ENCODE peak calls at places on chromosomes 2 and 18, in six cellular contexts. One of them, this sample, is unnamed.

GRCh38 chr2:238462782-238463396 is 36.2 kb downstream of the ASB1 start:
- DNase-seq in lower leg skin: no peak
- DNase-seq in A549: peak
- DNase-seq in Peyer's patch: no peak
- DNase-seq in HCT116: peak
- DNase-seq in stomach: no peak
- DNase-seq in this sample: no peak

GRCh38 chr2:178190938-178191910 is 3.1 kb upstream of the OSBPL6 start:
- DNase-seq in lower leg skin: no peak
- DNase-seq in A549: peak
- DNase-seq in Peyer's patch: no peak
- DNase-seq in HCT116: no peak
- DNase-seq in stomach: no peak
- DNase-seq in this sample: no peak

GRCh38 chr2:43130548-43130875 is 95.9 kb downstream of the ZFP36L2 start:
- DNase-seq in lower leg skin: no peak
- DNase-seq in A549: no peak
- DNase-seq in Peyer's patch: peak
- DNase-seq in HCT116: no peak
- DNase-seq in stomach: no peak
- DNase-seq in this sample: no peak

GRCh38 chr18:58196164-58196563 is 152.1 kb downstream of the NEDD4L start:
- DNase-seq in lower leg skin: no peak
- DNase-seq in A549: no peak
- DNase-seq in Peyer's patch: no peak
- DNase-seq in HCT116: no peak
- DNase-seq in stomach: no peak
- DNase-seq in this sample: no peak

GRCh38 chr2:122670932-122671331 is 915.5 kb downstream of the TSN start:
- DNase-seq in lower leg skin: no peak
- DNase-seq in A549: no peak
- DNase-seq in Peyer's patch: no peak
- DNase-seq in HCT116: no peak
- DNase-seq in stomach: no peak
- DNase-seq in this sample: no peak

GRCh38 chr18:62554083-62554815 is 31.4 kb downstream of the ZCCHC2 start:
- DNase-seq in lower leg skin: no peak
- DNase-seq in A549: no peak
- DNase-seq in Peyer's patch: no peak
- DNase-seq in HCT116: no peak
- DNase-seq in stomach: no peak
- DNase-seq in this sample: no peak

GRCh38 chr2:167992258-167992657 is 255.1 kb downstream of the STK39 start:
- DNase-seq in lower leg skin: no peak
- DNase-seq in A549: no peak
- DNase-seq in Peyer's patch: no peak
- DNase-seq in HCT116: no peak
- DNase-seq in stomach: no peak
- DNase-seq in this sample: no peak

GRCh38 chr2:45267062-45267702 is 257.9 kb upstream of the SIX2 start:
- DNase-seq in lower leg skin: no peak
- DNase-seq in A549: no peak
- DNase-seq in Peyer's patch: no peak
- DNase-seq in HCT116: no peak
- DNase-seq in stomach: peak
- DNase-seq in this sample: no peak

GRCh38 chr18:62881509-62882016 is 166.2 kb downstream of the PHLPP1 start:
- DNase-seq in lower leg skin: peak
- DNase-seq in A549: peak
- DNase-seq in Peyer's patch: no peak
- DNase-seq in HCT116: peak
- DNase-seq in stomach: no peak
- DNase-seq in this sample: no peak

GRCh38 chr2:47254464-47254863 is 99.4 kb upstream of the STPG4 start:
- DNase-seq in lower leg skin: no peak
- DNase-seq in A549: no peak
- DNase-seq in Peyer's patch: no peak
- DNase-seq in HCT116: no peak
- DNase-seq in stomach: no peak
- DNase-seq in this sample: no peak

GRCh38 chr2:215601990-215602721 is 166.3 kb upstream of the FN1 start:
- DNase-seq in lower leg skin: no peak
- DNase-seq in A549: no peak
- DNase-seq in Peyer's patch: no peak
- DNase-seq in HCT116: no peak
- DNase-seq in stomach: no peak
- DNase-seq in this sample: no peak

GRCh38 chr2:25481381-25482310 is 139.9 kb upstream of the DNMT3A start:
- DNase-seq in lower leg skin: no peak
- DNase-seq in A549: no peak
- DNase-seq in Peyer's patch: no peak
- DNase-seq in HCT116: no peak
- DNase-seq in stomach: no peak
- DNase-seq in this sample: no peak

GRCh38 chr2:38907743-38908562 is 18.3 kb downstream of the ARHGEF33 start:
- DNase-seq in lower leg skin: no peak
- DNase-seq in A549: no peak
- DNase-seq in Peyer's patch: no peak
- DNase-seq in HCT116: no peak
- DNase-seq in stomach: no peak
- DNase-seq in this sample: no peak

GRCh38 chr2:222568866-222569265 is 87.0 kb downstream of the FARSB start:
- DNase-seq in lower leg skin: no peak
- DNase-seq in A549: no peak
- DNase-seq in Peyer's patch: no peak
- DNase-seq in HCT116: no peak
- DNase-seq in stomach: no peak
- DNase-seq in this sample: no peak

GRCh38 chr2:189109921-189110397 is 69.6 kb downstream of the COL5A2 start:
- DNase-seq in lower leg skin: no peak
- DNase-seq in A549: no peak
- DNase-seq in Peyer's patch: no peak
- DNase-seq in HCT116: peak
- DNase-seq in stomach: no peak
- DNase-seq in this sample: no peak

GRCh38 chr2:62577994-62578836 is 72.2 kb upstream of the TMEM17 start:
- DNase-seq in lower leg skin: no peak
- DNase-seq in A549: peak
- DNase-seq in Peyer's patch: no peak
- DNase-seq in HCT116: peak
- DNase-seq in stomach: no peak
- DNase-seq in this sample: no peak

GRCh38 chr2:72159211-72159610 is 11.5 kb upstream of the CYP26B1 start:
- DNase-seq in lower leg skin: no peak
- DNase-seq in A549: no peak
- DNase-seq in Peyer's patch: no peak
- DNase-seq in HCT116: no peak
- DNase-seq in stomach: no peak
- DNase-seq in this sample: peak
- H3K4me3 ChIP-seq in lower leg skin: no peak
- H3K4me3 ChIP-seq in A549: no peak
- H3K4me3 ChIP-seq in Peyer's patch: no peak
- H3K4me3 ChIP-seq in HCT116: no peak
- H3K4me3 ChIP-seq in stomach: no peak
- H3K4me3 ChIP-seq in this sample: no peak

GRCh38 chr2:101153811-101154210 is 2.6 kb upstream of the TBC1D8 start:
- DNase-seq in lower leg skin: no peak
- DNase-seq in A549: no peak
- DNase-seq in Peyer's patch: no peak
- DNase-seq in HCT116: no peak
- DNase-seq in stomach: no peak
- DNase-seq in this sample: no peak

GRCh38 chr2:101151141-101151858 is at the start of gene TBC1D8:
- DNase-seq in lower leg skin: peak
- DNase-seq in A549: peak
- DNase-seq in Peyer's patch: peak
- DNase-seq in HCT116: peak
- DNase-seq in stomach: peak
- DNase-seq in this sample: no peak

GRCh38 chr2:101151859-101152194 is 645 bp upstream of the TBC1D8 start:
- DNase-seq in lower leg skin: no peak
- DNase-seq in A549: no peak
- DNase-seq in Peyer's patch: peak
- DNase-seq in HCT116: no peak
- DNase-seq in stomach: no peak
- DNase-seq in this sample: no peak

GRCh38 chr2:101153077-101153707 is 2.0 kb upstream of the TBC1D8 start:
- DNase-seq in lower leg skin: no peak
- DNase-seq in A549: no peak
- DNase-seq in Peyer's patch: no peak
- DNase-seq in HCT116: no peak
- DNase-seq in stomach: no peak
- DNase-seq in this sample: no peak

DNA sequence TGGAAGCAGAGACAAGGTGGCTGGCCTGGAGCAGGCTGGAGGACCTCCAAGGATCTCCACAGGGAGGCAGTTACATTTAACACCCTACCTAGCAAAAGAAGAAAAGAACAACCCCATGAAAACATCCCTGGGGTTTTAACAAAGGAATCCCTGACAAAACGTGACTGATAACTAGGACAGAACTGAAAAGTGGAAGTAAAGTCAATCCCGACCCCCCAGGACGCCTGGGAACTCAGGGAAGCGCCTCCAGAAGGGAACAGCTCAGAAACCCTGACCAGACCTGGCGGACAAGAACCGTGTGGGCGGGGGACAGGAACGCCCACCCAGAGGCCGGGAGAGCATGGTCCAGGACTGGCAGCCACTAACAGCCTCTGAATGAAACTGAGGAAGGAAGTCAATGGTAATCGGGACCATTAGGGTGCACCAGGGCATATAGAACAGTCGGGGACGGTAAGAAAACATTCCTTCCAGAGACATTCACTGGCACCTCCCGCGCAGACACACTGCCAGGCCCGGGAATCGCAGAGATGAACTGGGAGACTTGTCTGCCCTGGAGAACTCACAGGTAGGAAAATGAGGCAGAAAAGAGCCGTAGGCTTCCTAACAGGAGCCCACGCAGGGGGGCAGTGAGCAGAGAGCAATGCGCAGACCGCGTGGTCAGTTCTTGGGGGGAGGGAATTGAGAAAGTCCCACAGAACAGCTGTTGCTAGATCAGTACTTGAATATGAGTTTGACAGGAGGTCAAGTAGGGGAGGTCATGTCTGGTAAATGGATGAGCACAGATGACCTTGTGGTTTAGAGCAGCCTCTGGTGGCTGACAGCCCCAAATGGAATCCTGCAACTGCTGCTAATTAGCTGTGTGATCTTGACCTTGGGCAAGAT is 1.3 kb upstream of the TBC1D8 start:
- DNase-seq in lower leg skin: peak
- DNase-seq in A549: peak
- DNase-seq in Peyer's patch: peak
- DNase-seq in HCT116: peak
- DNase-seq in stomach: peak
- DNase-seq in this sample: no peak
- TF ChIP-seq POLR2A in lower leg skin: no peak
- TF ChIP-seq POLR2A in A549: no peak
- TF ChIP-seq POLR2A in Peyer's patch: no peak
- TF ChIP-seq POLR2A in HCT116: no peak
- TF ChIP-seq POLR2A in stomach: no peak
- TF ChIP-seq POLR2A in this sample: no peak

GRCh38 chr2:240956935-240957655 is 41.3 kb upstream of the SNED1 start:
- DNase-seq in lower leg skin: peak
- DNase-seq in A549: no peak
- DNase-seq in Peyer's patch: peak
- DNase-seq in HCT116: no peak
- DNase-seq in stomach: peak
- DNase-seq in this sample: no peak

GRCh38 chr2:240959214-240959940 is 39.0 kb upstream of the SNED1 start:
- DNase-seq in lower leg skin: peak
- DNase-seq in A549: no peak
- DNase-seq in Peyer's patch: peak
- DNase-seq in HCT116: no peak
- DNase-seq in stomach: peak
- DNase-seq in this sample: no peak

GRCh38 chr2:240959941-240960308 is 38.5 kb upstream of the SNED1 start:
- DNase-seq in lower leg skin: peak
- DNase-seq in A549: no peak
- DNase-seq in Peyer's patch: peak
- DNase-seq in HCT116: no peak
- DNase-seq in stomach: peak
- DNase-seq in this sample: no peak

GRCh38 chr2:240957656-240958365 is 40.6 kb upstream of the SNED1 start:
- DNase-seq in lower leg skin: peak
- DNase-seq in A549: no peak
- DNase-seq in Peyer's patch: peak
- DNase-seq in HCT116: no peak
- DNase-seq in stomach: peak
- DNase-seq in this sample: no peak

DNA sequence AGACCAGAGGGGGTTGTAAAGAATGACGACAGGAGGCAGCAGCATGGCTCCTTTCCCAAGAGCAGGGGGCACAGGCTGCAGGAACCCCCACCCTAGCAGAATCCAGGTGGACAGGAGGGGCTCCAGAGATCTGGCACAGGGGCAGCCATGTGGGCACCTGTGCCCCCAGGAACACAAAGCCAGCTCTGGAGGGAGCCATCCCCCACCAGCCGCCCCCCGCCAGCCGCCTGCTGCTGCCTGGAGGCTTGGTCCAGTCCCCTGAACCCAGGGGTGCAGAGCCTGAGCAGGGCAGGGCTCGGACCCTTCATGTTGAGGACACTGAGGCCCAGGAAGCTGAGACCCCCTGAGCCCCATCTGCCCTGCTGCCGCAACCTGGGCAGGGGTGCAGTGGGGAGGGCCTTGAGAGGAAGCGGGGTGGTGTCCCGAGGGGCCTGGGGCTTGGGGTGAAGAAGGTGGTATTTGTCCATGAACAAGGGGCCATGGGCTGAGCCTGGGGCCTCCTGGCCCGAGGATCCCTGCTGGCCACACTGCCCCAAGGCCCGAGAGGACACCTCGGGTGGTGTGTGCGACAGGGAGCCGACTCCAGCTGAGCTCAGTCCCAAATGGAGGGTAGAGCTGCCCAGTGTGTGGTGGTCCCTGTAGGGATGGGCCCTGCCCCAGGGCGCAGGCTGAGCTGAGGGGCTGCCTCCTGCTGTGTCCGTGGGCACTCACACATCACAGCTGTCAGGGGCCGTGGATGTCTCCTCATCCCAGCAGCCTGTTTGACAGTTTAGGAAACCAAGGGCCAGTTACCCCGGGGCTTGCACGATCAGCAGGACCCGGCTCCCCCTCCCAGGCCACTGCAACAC is 39.8 kb upstream of the SNED1 start:
- DNase-seq in lower leg skin: peak
- DNase-seq in A549: no peak
- DNase-seq in Peyer's patch: peak
- DNase-seq in HCT116: no peak
- DNase-seq in stomach: peak
- DNase-seq in this sample: no peak
- H3K4me3 ChIP-seq in lower leg skin: no peak
- H3K4me3 ChIP-seq in A549: no peak
- H3K4me3 ChIP-seq in Peyer's patch: no peak
- H3K4me3 ChIP-seq in HCT116: no peak
- H3K4me3 ChIP-seq in stomach: no peak
- H3K4me3 ChIP-seq in this sample: no peak

DNA sequence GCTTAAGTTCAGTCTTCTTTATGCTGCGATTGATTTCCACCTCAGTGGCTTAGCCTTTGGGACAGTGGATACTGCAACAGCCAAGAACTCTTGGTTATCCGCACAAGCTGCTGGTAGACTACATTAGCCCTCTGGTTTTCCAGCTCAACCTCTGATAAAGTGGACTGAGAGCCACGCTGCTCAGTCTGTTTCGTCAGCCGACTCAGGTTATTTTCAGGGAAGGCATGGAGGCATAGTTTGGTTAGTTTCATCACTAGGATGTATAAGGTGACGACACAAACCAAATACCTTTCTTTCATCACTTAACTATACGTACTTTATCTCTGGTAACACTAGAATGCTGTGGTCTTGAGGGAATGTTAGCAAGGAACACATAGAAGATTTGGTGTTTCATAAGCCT is 14.2 kb downstream of the CD8A start:
- DNase-seq in lower leg skin: no peak
- DNase-seq in A549: no peak
- DNase-seq in Peyer's patch: no peak
- DNase-seq in HCT116: no peak
- DNase-seq in stomach: no peak
- DNase-seq in this sample: no peak
- TF ChIP-seq POLR2A in lower leg skin: no peak
- TF ChIP-seq POLR2A in A549: no peak
- TF ChIP-seq POLR2A in Peyer's patch: no peak
- TF ChIP-seq POLR2A in HCT116: no peak
- TF ChIP-seq POLR2A in stomach: no peak
- TF ChIP-seq POLR2A in this sample: no peak

This sample was measured in esophagus muscularis mucosa.